ENCODE peak calls at places on chromosome 20, in nine cellular contexts. D, C, A, O, Y, M, X, Q and V are unnamed samples. For H3K4me1, the result is how much of the 10 kb centered on the place peaks cover.

GRCh38 chr20:38805958-38806854 is 709 bp downstream of the PPP1R16B start:
- DNase-seq in D (no peak), C (no peak), A (peak), O (no peak), Y (peak), M (no peak), X (peak), Q (no peak), V (no peak)

GRCh38 chr20:46931699-46932098 is 37.1 kb downstream of the EYA2 start:
- DNase-seq in D (no peak), C (no peak), A (no peak), O (no peak), Y (no peak), M (no peak), X (no peak), Q (no peak), V (no peak)

GRCh38 chr20:20399705-20400104 is 31.8 kb downstream of the INSM1 start:
- DNase-seq in D (no peak), C (no peak), A (no peak), O (no peak), Y (no peak), M (no peak), X (no peak), Q (no peak), V (no peak)

GRCh38 chr20:15507151-15507550 is 1066.1 kb downstream of the KIF16B start:
- DNase-seq in D (no peak), C (no peak), A (no peak), O (no peak), Y (no peak), M (no peak), X (no peak), Q (no peak), V (no peak)

GRCh38 chr20:57559658-57560553 is 1.0 kb upstream of the PCK1 start:
- DNase-seq in D (no peak), C (no peak), A (no peak), O (no peak), Y (no peak), M (no peak), X (no peak), Q (no peak), V (no peak)

GRCh38 chr20:2713285-2713684 is 20.7 kb downstream of the EBF4 start:
- DNase-seq in D (no peak), C (no peak), A (no peak), O (no peak), Y (peak), M (no peak), X (no peak), Q (peak), V (no peak)

GRCh38 chr20:32463642-32464400 is 105.7 kb downstream of the ASXL1 start:
- DNase-seq in D (no peak), C (peak), A (no peak), O (no peak), Y (no peak), M (no peak), X (no peak), Q (no peak), V (no peak)

GRCh38 chr20:37394543-37395410 is 48.8 kb downstream of the SRC start:
- DNase-seq in D (no peak), C (no peak), A (no peak), O (no peak), Y (no peak), M (no peak), X (no peak), Q (peak), V (peak)

GRCh38 chr20:11453430-11453829 is 464.3 kb upstream of the BTBD3 start:
- DNase-seq in D (no peak), C (peak), A (no peak), O (peak), Y (no peak), M (peak), X (peak), Q (peak), V (peak)

GRCh38 chr20:49610701-49611538 is 43.0 kb upstream of the PTGIS start:
- DNase-seq in D (peak), C (no peak), A (peak), O (peak), Y (peak), M (no peak), X (peak), Q (peak), V (no peak)

GRCh38 chr20:37095108-37095608 is 639 bp downstream of the RBL1 start:
- DNase-seq in D (no peak), C (peak), A (no peak), O (no peak), Y (no peak), M (no peak), X (no peak), Q (no peak), V (peak)

GRCh38 chr20:10558635-10559187 is 115.1 kb downstream of the JAG1 start:
- DNase-seq in D (no peak), C (peak), A (no peak), O (no peak), Y (no peak), M (peak), X (no peak), Q (no peak), V (peak)

GRCh38 chr20:57397004-57397692 is 6.0 kb downstream of the RBM38 start:
- DNase-seq in D (no peak), C (no peak), A (no peak), O (no peak), Y (no peak), M (peak), X (no peak), Q (no peak), V (no peak)

GRCh38 chr20:61173966-61174725 is 77.9 kb upstream of the CDH4 start:
- DNase-seq in D (no peak), C (no peak), A (no peak), O (no peak), Y (no peak), M (peak), X (no peak), Q (no peak), V (peak)

GRCh38 chr20:19833395-19833794 is 75.3 kb downstream of the RIN2 start:
- DNase-seq in D (no peak), C (no peak), A (no peak), O (no peak), Y (no peak), M (no peak), X (no peak), Q (no peak), V (no peak)

GRCh38 chr20:37598101-37598530 is 70.4 kb upstream of the BLCAP start:
- DNase-seq in D (no peak), C (no peak), A (no peak), O (no peak), Y (peak), M (no peak), X (no peak), Q (peak), V (no peak)

GRCh38 chr20:45368221-45368980 is 5.4 kb downstream of the SYS1 start:
- DNase-seq in D (no peak), C (no peak), A (no peak), O (no peak), Y (no peak), M (no peak), X (no peak), Q (no peak), V (no peak)

GRCh38 chr20:44302026-44302669 is 8.9 kb downstream of the FITM2 start:
- DNase-seq in D (peak), C (no peak), A (no peak), O (no peak), Y (no peak), M (no peak), X (no peak), Q (no peak), V (peak)

GRCh38 chr20:5430670-5431069 is 113.9 kb upstream of the PROKR2 start:
- DNase-seq in D (no peak), C (no peak), A (no peak), O (no peak), Y (no peak), M (no peak), X (no peak), Q (no peak), V (no peak)

GRCh38 chr20:58007947-58008346 is 220.5 kb downstream of the ANKRD60 start:
- DNase-seq in D (no peak), C (no peak), A (no peak), O (no peak), Y (peak), M (no peak), X (no peak), Q (no peak), V (no peak)

GRCh38 chr20:48453477-48454093 is 374.2 kb downstream of the PREX1 start:
- DNase-seq in D (no peak), C (no peak), A (no peak), O (no peak), Y (no peak), M (no peak), X (no peak), Q (no peak), V (no peak)

GRCh38 chr20:33209789-33210188 is 7.4 kb upstream of the BPIFA3 start:
- DNase-seq in D (peak), C (peak), A (peak), O (no peak), Y (peak), M (peak), X (peak), Q (peak), V (peak)

GRCh38 chr20:10357061-10357708 is 76.8 kb downstream of the MKKS start:
- DNase-seq in D (no peak), C (no peak), A (no peak), O (no peak), Y (no peak), M (peak), X (peak), Q (no peak), V (no peak)

GRCh38 chr20:48207505-48207904 is 422.2 kb upstream of the SULF2 start:
- DNase-seq in D (no peak), C (no peak), A (no peak), O (no peak), Y (no peak), M (no peak), X (no peak), Q (no peak), V (no peak)

GRCh38 chr20:33679758-33680485 is 5.7 kb upstream of the NECAB3 start:
- DNase-seq in D (no peak), C (no peak), A (no peak), O (no peak), Y (no peak), M (no peak), X (no peak), Q (no peak), V (no peak)

GRCh38 chr20:53331151-53331973 is 262.3 kb downstream of the ZNF217 start:
- DNase-seq in D (no peak), C (peak), A (peak), O (no peak), Y (peak), M (peak), X (no peak), Q (peak), V (no peak)

GRCh38 chr20:6108330-6108729 is 14.5 kb downstream of the FERMT1 start:
- DNase-seq in D (no peak), C (no peak), A (no peak), O (no peak), Y (peak), M (no peak), X (no peak), Q (no peak), V (no peak)

GRCh38 chr20:58634121-58634817 is 16.8 kb upstream of the STX16 start:
- DNase-seq in D (no peak), C (peak), A (no peak), O (no peak), Y (no peak), M (peak), X (peak), Q (peak), V (no peak)

GRCh38 chr20:62088258-62089127 is 22.8 kb upstream of the TAF4 start:
- DNase-seq in D (no peak), C (peak), A (no peak), O (peak), Y (peak), M (peak), X (peak), Q (peak), V (peak)

GRCh38 chr20:48238781-48239180 is 453.5 kb upstream of the SULF2 start:
- DNase-seq in D (no peak), C (no peak), A (no peak), O (no peak), Y (peak), M (no peak), X (no peak), Q (no peak), V (no peak)

DNA sequence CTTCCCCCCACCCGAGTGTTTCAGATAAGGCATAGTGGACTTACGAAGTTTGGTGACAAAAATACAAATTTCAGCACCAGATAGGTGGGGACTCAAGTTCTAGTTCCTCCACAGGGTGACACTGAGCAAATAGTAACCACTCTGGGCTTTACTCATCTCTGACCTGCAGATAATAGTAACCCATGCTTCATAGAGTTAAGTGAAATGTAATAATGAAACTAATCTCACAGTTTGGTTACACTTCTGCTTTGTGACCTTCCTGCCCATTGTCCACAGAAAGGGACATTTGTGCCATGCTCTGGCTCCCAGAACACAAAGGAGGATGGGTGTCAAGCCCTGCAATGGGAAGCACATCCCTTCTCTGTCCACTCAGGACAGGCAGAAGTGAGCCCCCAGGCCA is 8.5 kb downstream of the MAFB start:
- DNase-seq in D (no peak), C (no peak), A (no peak), O (no peak), Y (no peak), M (no peak), X (no peak), Q (no peak), V (no peak)
- H3K4me1 ChIP-seq in D (under half), C (under half), A (under half), O (under half), Y (under half), M (under half), X (under half), Q (under half), V (under half)

DNA sequence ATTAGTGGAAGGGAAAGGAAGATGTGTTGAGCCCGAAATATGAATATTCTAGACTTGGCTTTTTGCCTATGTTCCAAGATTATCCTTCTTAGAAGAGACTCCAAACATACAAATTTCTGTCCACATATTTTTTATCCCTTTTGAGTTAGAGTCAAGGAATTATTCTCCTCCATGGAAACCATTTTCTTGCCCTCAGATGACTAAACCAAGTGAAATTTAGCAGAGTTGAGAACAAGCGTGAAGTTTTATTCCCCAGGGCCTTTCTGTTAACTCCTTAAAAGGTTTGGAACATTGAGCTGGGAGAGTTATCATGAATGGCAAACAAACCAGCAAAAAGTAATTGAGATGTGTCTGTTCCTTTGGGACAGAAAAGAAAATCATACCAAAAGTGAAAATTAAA is 286.1 kb upstream of the PLCB4 start:
- DNase-seq in D (no peak), C (peak), A (no peak), O (no peak), Y (no peak), M (peak), X (no peak), Q (peak), V (no peak)
- TF ChIP-seq CTCF in D (no peak), C (no peak), A (no peak), O (no peak), Y (no peak), M (no peak), X (no peak), Q (no peak), V (no peak)

DNA sequence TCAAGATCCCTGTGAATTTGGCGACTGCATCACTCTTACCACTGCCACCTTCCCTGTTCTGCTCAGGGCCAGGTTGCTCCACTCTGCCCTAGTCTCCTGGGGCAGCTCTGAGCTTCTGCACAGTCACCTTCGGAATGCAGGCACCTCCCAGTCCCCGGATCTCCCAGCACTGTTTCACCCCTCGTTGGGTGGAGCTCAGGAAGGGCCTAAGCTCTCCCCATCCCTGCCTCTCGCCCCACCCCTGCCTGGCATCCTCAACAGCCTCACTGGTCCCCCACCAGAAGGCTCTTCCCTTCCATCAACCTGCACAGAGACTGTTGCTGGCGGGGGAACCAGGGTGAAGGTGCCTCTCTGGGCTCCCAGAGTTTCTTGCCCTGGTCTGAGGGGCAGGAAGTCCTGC is 46.2 kb downstream of the YTHDF1 start:
- DNase-seq in D (no peak), C (no peak), A (no peak), O (no peak), Y (no peak), M (no peak), X (no peak), Q (no peak), V (no peak)
- H3K4me1 ChIP-seq in D (under half), C (under half), A (under half), O (under half), Y (under half), M (under half), X (under half), Q (under half), V (under half)

DNA sequence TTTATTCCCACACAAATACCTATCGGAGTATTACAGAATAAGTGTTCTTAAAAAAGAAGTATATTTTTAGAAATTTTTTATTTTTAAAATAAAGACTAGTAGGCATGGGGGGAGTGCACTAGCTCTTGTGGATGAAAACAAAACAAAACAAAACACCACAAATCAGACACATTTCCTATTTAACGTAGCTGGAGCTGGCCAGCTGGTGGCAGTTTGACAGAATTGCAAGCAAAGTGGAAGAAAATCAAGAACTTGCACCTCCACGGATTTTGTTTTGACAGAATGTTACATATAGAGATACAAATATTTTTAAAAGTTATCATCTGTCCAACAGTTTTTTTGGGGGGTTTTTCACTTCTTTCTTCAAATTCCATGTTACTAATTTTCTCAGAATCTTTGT is 63.6 kb upstream of the SNRPB2 start:
- DNase-seq in D (no peak), C (no peak), A (no peak), O (no peak), Y (no peak), M (no peak), X (no peak), Q (no peak), V (no peak)
- TF ChIP-seq CTCF in D (no peak), C (no peak), A (no peak), O (peak), Y (peak), M (no peak), X (no peak), Q (peak), V (no peak)